ENCODE peak calls at places on chromosomes 2 and 18, in seven cellular contexts. V, F, M, C, R, Y and B are unnamed samples.

GRCh38 chr2:198890490-198890889 is 567.2 kb downstream of the SATB2 start:
- DNase-seq in V (no peak), F (no peak), M (no peak), C (no peak), R (no peak), Y (peak), B (no peak)

GRCh38 chr2:3094999-3095958 is 282.3 kb downstream of the EIPR1 start:
- DNase-seq in V (no peak), F (no peak), M (no peak), C (no peak), R (no peak), Y (no peak), B (no peak)

GRCh38 chr18:56469582-56469981 is 168.8 kb downstream of the TXNL1 start:
- DNase-seq in V (no peak), F (no peak), M (no peak), C (no peak), R (no peak), Y (no peak), B (no peak)

GRCh38 chr2:231099918-231100317 is 24.9 kb downstream of the HTR2B start:
- DNase-seq in V (peak), F (no peak), M (no peak), C (no peak), R (no peak), Y (no peak), B (no peak)

GRCh38 chr2:204313256-204313655 is 232.0 kb upstream of the PARD3B start:
- DNase-seq in V (no peak), F (no peak), M (no peak), C (no peak), R (no peak), Y (no peak), B (no peak)

GRCh38 chr2:37652199-37652640 is 19.2 kb downstream of the CDC42EP3 start:
- DNase-seq in V (peak), F (peak), M (peak), C (no peak), R (no peak), Y (no peak), B (peak)

GRCh38 chr18:33372442-33372841 is 68.1 kb downstream of the CCDC178 start:
- DNase-seq in V (no peak), F (no peak), M (no peak), C (no peak), R (no peak), Y (no peak), B (no peak)

GRCh38 chr2:17918789-17919188 is 40.3 kb downstream of the KCNS3 start:
- DNase-seq in V (no peak), F (no peak), M (no peak), C (no peak), R (no peak), Y (peak), B (no peak)

GRCh38 chr2:3667151-3667631 is 9.2 kb downstream of the ALLC start:
- DNase-seq in V (no peak), F (no peak), M (no peak), C (no peak), R (no peak), Y (no peak), B (no peak)

GRCh38 chr2:115880558-115880957 is 1438.1 kb downstream of the DPP10 start:
- DNase-seq in V (no peak), F (no peak), M (no peak), C (no peak), R (no peak), Y (no peak), B (no peak)

GRCh38 chr2:235217814-235218213 is 266.0 kb downstream of the SH3BP4 start:
- DNase-seq in V (no peak), F (peak), M (no peak), C (no peak), R (no peak), Y (no peak), B (no peak)

GRCh38 chr2:18092760-18093159 is 214.3 kb downstream of the KCNS3 start:
- DNase-seq in V (no peak), F (no peak), M (no peak), C (no peak), R (no peak), Y (no peak), B (no peak)

GRCh38 chr2:194385376-194385775 is 1271.7 kb upstream of the SLC39A10 start:
- DNase-seq in V (no peak), F (no peak), M (no peak), C (no peak), R (no peak), Y (no peak), B (no peak)

GRCh38 chr18:48393170-48393569 is 16.0 kb downstream of the ZBTB7C start:
- DNase-seq in V (no peak), F (no peak), M (no peak), C (no peak), R (no peak), Y (peak), B (no peak)

GRCh38 chr2:134158295-134158694 is 95.6 kb upstream of the MGAT5 start:
- DNase-seq in V (no peak), F (no peak), M (no peak), C (no peak), R (no peak), Y (no peak), B (no peak)

GRCh38 chr2:193743089-193743488 is 1548.4 kb upstream of the TMEFF2 start:
- DNase-seq in V (no peak), F (no peak), M (no peak), C (no peak), R (no peak), Y (no peak), B (no peak)

GRCh38 chr2:147847746-147848391 is 3.0 kb downstream of the ACVR2A start:
- DNase-seq in V (no peak), F (no peak), M (no peak), C (no peak), R (no peak), Y (no peak), B (no peak)

GRCh38 chr2:160994141-160995002 is 165.9 kb upstream of the TANK start:
- DNase-seq in V (peak), F (peak), M (peak), C (peak), R (peak), Y (peak), B (peak)

GRCh38 chr2:123363826-123364225 is 661.3 kb upstream of the CNTNAP5 start:
- DNase-seq in V (no peak), F (no peak), M (no peak), C (no peak), R (no peak), Y (no peak), B (no peak)

GRCh38 chr2:172000696-172001361 is 1.1 kb downstream of the METAP1D start:
- DNase-seq in V (no peak), F (no peak), M (no peak), C (no peak), R (no peak), Y (peak), B (no peak)